ENCODE peak calls at places on chromosomes 5 and 9, in ten cellular contexts. C is nephron progenitor cell, L is OCI-LY7, M is ascending aorta, P is cardiac fibroblast, I is GM13976, E is lower lobe of right lung, Q is tibial nerve, F is AG09309, D is right lobe of liver. W is an unnamed sample.

GRCh38 chr5:15234366-15234765 is 265.6 kb upstream of the FBXL7 start:
- DNase-seq in C (no peak), E (no peak), I (no peak), Q (no peak), M (no peak), L (no peak), D (no peak), F (no peak), P (no peak), W (no peak)

GRCh38 chr9:131318211-131318610 is 28.7 kb downstream of the PLPP7 start:
- DNase-seq in E (peak; percentile 35), D (no peak), Q (peak; percentile 50), M (no peak), L (no peak), I (no peak), F (no peak), C (no peak), P (no peak), W (peak; percentile 59)

GRCh38 chr5:130324953-130325671 is 420.8 kb downstream of the CHSY3 start:
- DNase-seq in P (no peak), I (no peak), L (peak; percentile 71), D (no peak), E (no peak), Q (no peak), M (no peak), C (no peak), F (no peak), W (no peak)

GRCh38 chr5:143499480-143500114 is 96.1 kb upstream of the NR3C1 start:
- DNase-seq in C (no peak), F (no peak), Q (no peak), I (no peak), P (no peak), L (peak; percentile 16), E (no peak), M (no peak), D (no peak), W (no peak)

GRCh38 chr5:52947208-52947607 is 41.9 kb upstream of the ITGA2 start:
- DNase-seq in D (no peak), Q (no peak), P (no peak), C (no peak), I (no peak), M (no peak), F (no peak), L (no peak), E (no peak), W (no peak)

GRCh38 chr5:139708877-139709586 is 60.9 kb downstream of the CXXC5 start:
- DNase-seq in E (peak; percentile 68), I (peak; percentile 66), P (peak; percentile 69), Q (no peak), L (no peak), C (peak; percentile 82), F (no peak), M (peak; percentile 90), D (peak; percentile 68), W (no peak)

GRCh38 chr9:21576331-21577189 is 94.4 kb upstream of the IFNE start:
- DNase-seq in M (no peak), C (no peak), P (peak; percentile 93), F (peak; percentile 88), L (no peak), Q (no peak), E (no peak), D (no peak), I (no peak), W (no peak)

GRCh38 chr5:15951550-15951949 is 228.0 kb downstream of the MARCHF11 start:
- DNase-seq in L (no peak), P (no peak), E (no peak), Q (no peak), M (no peak), C (no peak), F (no peak), D (no peak), I (no peak), W (no peak)

GRCh38 chr5:55438931-55439477 is 95.8 kb downstream of the PLPP1 start:
- DNase-seq in E (no peak), I (no peak), C (no peak), L (no peak), Q (no peak), F (no peak), M (peak; percentile 77), D (no peak), P (peak; percentile 61), W (no peak)

GRCh38 chr9:35619800-35620158 is 1.6 kb upstream of the CD72 start:
- DNase-seq in F (no peak), M (no peak), Q (no peak), P (no peak), D (no peak), C (no peak), I (no peak), L (peak; percentile 94), E (no peak), W (no peak)

GRCh38 chr5:116237917-116238502 is 153.2 kb downstream of the COMMD10 start:
- DNase-seq in P (peak; percentile 1), F (no peak), E (no peak), I (no peak), D (no peak), L (no peak), Q (no peak), M (no peak), C (no peak), W (no peak)

GRCh38 chr9:90385126-90385525 is 257.5 kb downstream of the DIRAS2 start:
- DNase-seq in E (no peak), F (no peak), I (no peak), C (no peak), P (no peak), Q (no peak), L (no peak), D (no peak), M (no peak), W (no peak)

GRCh38 chr5:35138232-35138631 is 90.5 kb upstream of the AGXT2 start:
- DNase-seq in P (peak; percentile 15), L (no peak), D (no peak), C (no peak), F (peak; percentile 55), E (no peak), M (no peak), Q (no peak), I (no peak), W (no peak)

GRCh38 chr5:24407486-24407885 is 237.3 kb downstream of the CDH10 start:
- DNase-seq in Q (no peak), M (no peak), E (no peak), L (no peak), C (no peak), P (no peak), D (no peak), F (no peak), I (no peak), W (no peak)

GRCh38 chr5:88144219-88145040 is 124.2 kb downstream of the TMEM161B start:
- DNase-seq in M (no peak), E (no peak), F (no peak), C (peak; percentile 18), I (no peak), D (no peak), L (no peak), P (no peak), Q (no peak), W (no peak)

DNA sequence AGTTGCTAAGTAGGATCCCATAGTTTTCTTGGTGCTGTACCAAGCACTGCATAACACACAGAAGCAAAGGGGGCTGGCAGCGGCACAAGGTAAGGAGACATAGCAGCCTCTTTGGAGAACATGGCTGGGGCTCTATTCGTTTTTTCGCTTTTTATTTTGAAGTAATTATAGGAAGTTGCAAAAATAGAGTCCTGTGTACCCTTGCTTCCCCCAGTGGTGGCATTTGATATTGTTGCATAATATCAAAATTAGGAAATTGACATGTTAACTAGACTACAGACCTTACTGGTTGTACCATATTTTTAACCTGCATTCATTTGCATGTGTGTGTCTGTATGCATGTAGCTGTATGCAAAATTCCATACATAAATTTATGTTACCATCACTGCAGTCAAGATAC is 6.6 kb upstream of the UBQLN1 start:
- DNase-seq in C (no peak), F (no peak), D (no peak), L (peak; percentile 62), I (no peak), Q (no peak), P (no peak), M (no peak), E (no peak), W (no peak)
- TF ChIP-seq CTCF in C (no peak), F (peak; percentile 46), D (peak; percentile 28), L (peak; percentile 84), I (no peak), Q (no peak), P (peak; percentile 33), M (no peak), E (peak; percentile 24), W (peak; percentile 63)

DNA sequence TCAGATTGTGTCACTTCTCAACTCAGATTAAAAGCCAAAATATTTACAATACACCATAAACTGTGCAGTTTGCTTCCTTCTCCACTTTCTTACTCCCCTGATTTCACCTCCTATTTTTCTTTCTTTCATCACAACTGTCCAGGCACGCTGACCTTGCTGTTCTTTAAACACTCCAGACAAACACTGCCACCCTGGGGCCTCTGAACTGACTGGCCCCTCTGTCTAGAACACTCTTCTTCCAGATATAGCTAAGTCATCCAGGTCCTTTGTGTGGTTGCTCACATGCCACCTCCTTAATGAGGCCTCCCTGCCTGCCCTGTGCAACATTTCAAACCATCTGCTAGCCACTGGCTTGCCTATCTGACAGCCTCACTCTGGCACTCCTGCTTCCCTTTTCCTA is 46.6 kb downstream of the ATG10 start:
- DNase-seq in I (no peak), M (no peak), D (no peak), L (no peak), Q (no peak), C (no peak), P (peak; percentile 28), F (no peak), E (no peak), W (no peak)
- TF ChIP-seq CTCF in I (no peak), M (no peak), D (no peak), L (no peak), Q (no peak), C (no peak), P (no peak), F (no peak), E (no peak), W (no peak)

DNA sequence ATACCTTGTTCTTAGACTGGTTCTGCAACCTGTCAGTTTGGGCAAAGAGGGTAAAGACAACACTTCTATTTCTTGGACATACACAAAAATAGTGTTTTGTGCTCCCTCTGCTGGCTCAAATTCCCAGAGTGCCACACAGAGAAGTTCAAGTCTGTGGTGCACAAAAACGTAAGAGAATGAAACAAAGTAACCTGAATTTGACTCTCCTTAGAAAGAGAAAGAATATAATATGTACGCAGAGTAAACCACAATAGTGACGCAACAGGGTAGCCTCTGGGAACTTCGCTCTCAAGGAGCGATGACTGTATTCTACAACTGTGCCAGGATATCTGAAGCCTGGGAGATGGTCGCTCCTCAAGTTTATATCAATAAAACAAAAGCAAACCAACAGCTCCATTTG is 18.5 kb downstream of the DDX31 start:
- DNase-seq in F (peak; percentile 87), P (peak; percentile 82), E (no peak), Q (no peak), M (no peak), D (no peak), L (peak; percentile 16), I (no peak), C (no peak), W (no peak)
- TF ChIP-seq CTCF in F (peak; percentile 70), P (peak; percentile 62), E (no peak), Q (no peak), M (no peak), D (peak; percentile 30), L (peak; percentile 69), I (peak; percentile 10), C (no peak), W (peak; percentile 78)

DNA sequence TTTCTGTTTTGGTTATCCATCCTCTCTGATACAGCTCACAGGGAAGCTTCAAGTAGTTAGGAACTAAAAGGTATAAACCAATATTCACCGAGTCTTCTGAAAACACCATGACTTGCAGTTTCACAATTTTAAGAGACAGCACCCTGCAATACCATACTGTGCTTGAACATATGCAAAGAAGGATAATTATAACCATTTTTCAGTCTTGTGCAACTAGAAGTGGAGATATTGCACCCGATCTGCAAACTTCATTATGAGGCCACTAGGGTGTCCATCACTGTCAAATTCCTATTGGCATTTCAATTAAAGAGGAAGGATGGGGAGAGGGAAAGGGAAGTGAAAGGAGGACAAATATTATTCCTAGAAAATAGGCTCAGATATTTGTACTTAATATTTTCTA is 32.4 kb upstream of the CEP120 start:
- DNase-seq in P (no peak), C (no peak), F (no peak), E (no peak), Q (no peak), I (peak; percentile 22), L (no peak), M (no peak), D (no peak), W (no peak)
- TF ChIP-seq CTCF in P (no peak), C (no peak), F (no peak), E (no peak), Q (no peak), I (no peak), L (peak; percentile 39), M (no peak), D (no peak), W (peak; percentile 27)